ENCODE peak calls at places on chromosomes 6 and 20, in nine cellular contexts. N is SIG-M5; W is memory B cell; B is H9; Z is immature natural killer cell; E is T1000; D is AG20443; P is activated CD4-positive, alpha-beta memory T cell treated with anti-CD3 and anti-CD28 coated beads for 36 hours; R is dermis microvascular lymphatic vessel endothelial cell. H is an unnamed sample.

GRCh38 chr20:10433014-10433622 is 904 bp downstream of the MKKS start:
- DNase-seq in E (no peak), B (no peak), P (no peak), W (no peak), R (no peak), Z (no peak), D (no peak), N (no peak), H (no peak)

GRCh38 chr20:63056236-63057132 is 49.7 kb upstream of the BHLHE23 start:
- DNase-seq in D (peak), N (no peak), P (peak), W (no peak), B (peak), R (peak), E (peak), Z (peak), H (peak)

GRCh38 chr6:4891171-4891570 is 112.7 kb downstream of the RPP40 start:
- DNase-seq in R (no peak), W (no peak), B (no peak), D (no peak), E (no peak), N (no peak), P (no peak), Z (no peak), H (no peak)

GRCh38 chr6:89122625-89123024 is 4.8 kb upstream of the SRSF12 start:
- DNase-seq in W (no peak), E (no peak), P (no peak), Z (no peak), N (no peak), R (peak), B (no peak), D (peak), H (peak)

GRCh38 chr6:53593001-53593488 is 48.1 kb upstream of the GCLC start:
- DNase-seq in E (no peak), N (no peak), Z (no peak), B (no peak), W (no peak), P (no peak), D (peak), R (no peak), H (no peak)

GRCh38 chr6:7727951-7728854 is 2.3 kb downstream of the BMP6 start:
- DNase-seq in P (peak), Z (no peak), B (peak), D (peak), E (no peak), W (peak), N (no peak), R (peak), H (no peak)

GRCh38 chr6:159594750-159595117 is 98.3 kb downstream of the SOD2 start:
- DNase-seq in R (peak), E (no peak), P (no peak), N (no peak), D (peak), B (no peak), Z (no peak), W (no peak), H (no peak)

GRCh38 chr6:108937170-108937569 is 88.9 kb downstream of the ARMC2 start:
- DNase-seq in D (no peak), R (no peak), P (no peak), Z (no peak), E (no peak), B (no peak), N (no peak), W (no peak), H (no peak)

GRCh38 chr6:100461273-100461919 is 3.3 kb downstream of the SIM1 start:
- DNase-seq in E (no peak), Z (no peak), D (peak), P (no peak), R (peak), W (no peak), B (peak), N (no peak), H (no peak)

GRCh38 chr20:60420676-60421229 is 462.5 kb downstream of the CDH26 start:
- DNase-seq in Z (no peak), W (no peak), E (no peak), B (no peak), D (no peak), R (no peak), N (no peak), P (no peak), H (no peak)

GRCh38 chr20:63658749-63659187 is 656 bp downstream of the RTEL1 start:
- DNase-seq in P (peak), B (no peak), W (no peak), N (no peak), D (peak), E (no peak), Z (no peak), R (no peak), H (no peak)

GRCh38 chr20:58714923-58715708 is 22.5 kb downstream of the NPEPL1 start:
- DNase-seq in Z (no peak), P (peak), R (no peak), E (no peak), B (no peak), N (no peak), D (peak), W (peak), H (no peak)

GRCh38 chr20:44326391-44327159 is 10.3 kb upstream of the R3HDML start:
- DNase-seq in R (no peak), D (no peak), N (no peak), P (peak), Z (no peak), B (peak), E (no peak), W (no peak), H (no peak)

GRCh38 chr6:119727504-119728219 is 378.1 kb upstream of the MAN1A1 start:
- DNase-seq in Z (no peak), E (no peak), N (no peak), B (peak), R (no peak), W (no peak), P (no peak), D (no peak), H (no peak)

GRCh38 chr20:32316667-32317066 is 39.2 kb downstream of the KIF3B start:
- DNase-seq in P (no peak), W (no peak), B (no peak), R (no peak), E (no peak), D (no peak), Z (no peak), N (no peak), H (no peak)

GRCh38 chr20:53539516-53539915 is 54.1 kb downstream of the ZNF217 start:
- DNase-seq in Z (no peak), B (no peak), E (no peak), R (no peak), D (no peak), N (no peak), W (no peak), P (no peak), H (no peak)

GRCh38 chr6:170057034-170057734 is 233.7 kb downstream of the DLL1 start:
- DNase-seq in W (no peak), R (no peak), B (no peak), P (no peak), D (no peak), Z (no peak), N (no peak), E (no peak), H (no peak)

GRCh38 chr6:14258117-14258516 is 140.5 kb downstream of the CD83 start:
- DNase-seq in E (no peak), P (no peak), R (no peak), B (no peak), Z (no peak), D (no peak), N (no peak), W (no peak), H (no peak)

GRCh38 chr6:111482236-111482958 is 621 bp downstream of the REV3L start:
- DNase-seq in E (no peak), D (peak), W (peak), P (peak), Z (peak), R (peak), B (no peak), N (no peak), H (no peak)

GRCh38 chr6:25971187-25971811 is 8.7 kb downstream of the TRIM38 start:
- DNase-seq in R (peak), B (no peak), W (no peak), P (peak), N (no peak), D (peak), Z (no peak), E (no peak), H (no peak)

GRCh38 chr20:44222969-44223368 is 12.4 kb upstream of the OSER1 start:
- DNase-seq in Z (no peak), D (no peak), E (no peak), R (peak), P (no peak), W (no peak), B (peak), N (no peak), H (no peak)

GRCh38 chr6:100925756-100926155 is 44.6 kb upstream of the ASCC3 start:
- DNase-seq in N (no peak), Z (no peak), P (no peak), B (no peak), E (no peak), R (no peak), D (no peak), W (no peak), H (no peak)

GRCh38 chr20:719816-720215 is 44.2 kb upstream of the SCRT2 start:
- DNase-seq in P (no peak), E (no peak), Z (no peak), D (no peak), R (no peak), B (no peak), W (no peak), N (no peak), H (no peak)

GRCh38 chr6:142913511-142914047 is 31.4 kb downstream of the HIVEP2 start:
- DNase-seq in D (no peak), R (no peak), W (peak), P (peak), Z (peak), B (no peak), E (no peak), N (peak), H (peak)

GRCh38 chr6:125104425-125104824 is 49.1 kb upstream of the TPD52L1 start:
- DNase-seq in D (peak), P (no peak), E (no peak), N (no peak), B (no peak), R (no peak), W (no peak), Z (no peak), H (no peak)

GRCh38 chr20:17168026-17168612 is 58.7 kb upstream of the PCSK2 start:
- DNase-seq in P (no peak), N (no peak), Z (no peak), E (no peak), W (no peak), R (no peak), D (no peak), B (no peak), H (no peak)

GRCh38 chr6:165184192-165184979 is 125.0 kb downstream of the C6orf118 start:
- DNase-seq in P (no peak), D (peak), N (no peak), Z (no peak), E (no peak), B (no peak), W (no peak), R (no peak), H (no peak)

GRCh38 chr6:28673417-28673799 is 147.7 kb downstream of the GPX5 start:
- DNase-seq in R (no peak), B (no peak), E (no peak), W (no peak), Z (no peak), N (no peak), D (no peak), P (no peak), H (no peak)

GRCh38 chr6:130322673-130323268 is 43.0 kb upstream of the TMEM200A start:
- DNase-seq in Z (peak), R (peak), D (peak), B (no peak), N (no peak), W (no peak), P (peak), E (no peak), H (peak)

GRCh38 chr6:42136508-42137191 is 5.8 kb downstream of the C6orf132 start:
- DNase-seq in E (peak), R (peak), D (peak), N (no peak), W (peak), B (peak), Z (no peak), P (peak), H (no peak)

GRCh38 chr6:88380618-88381288 is 214.6 kb upstream of the CNR1 start:
- DNase-seq in D (no peak), R (peak), W (no peak), N (no peak), Z (no peak), P (no peak), E (no peak), B (no peak), H (no peak)

GRCh38 chr20:17439897-17440296 is 91.3 kb downstream of the BFSP1 start:
- DNase-seq in Z (no peak), B (no peak), N (no peak), E (no peak), W (no peak), P (no peak), D (no peak), R (no peak), H (no peak)

GRCh38 chr20:63809856-63810255 is 21.2 kb downstream of the ZBTB46 start:
- DNase-seq in W (no peak), N (no peak), P (no peak), D (no peak), Z (no peak), E (no peak), B (no peak), R (no peak), H (no peak)

GRCh38 chr6:14665827-14666724 is 548.5 kb downstream of the CD83 start:
- DNase-seq in E (peak), Z (no peak), P (peak), R (peak), N (peak), D (peak), B (no peak), W (no peak), H (no peak)

GRCh38 chr6:21325201-21325856 is 268.2 kb upstream of the SOX4 start:
- DNase-seq in D (no peak), P (no peak), B (no peak), W (no peak), E (no peak), N (no peak), Z (no peak), R (no peak), H (no peak)

GRCh38 chr6:2439632-2440031 is 194.2 kb upstream of the GMDS start:
- DNase-seq in N (no peak), B (no peak), Z (no peak), R (no peak), P (no peak), D (no peak), W (no peak), E (no peak), H (peak)

GRCh38 chr20:59790388-59790787 is 143.0 kb downstream of the SYCP2 start:
- DNase-seq in R (no peak), B (no peak), W (no peak), N (no peak), P (no peak), E (no peak), D (no peak), Z (no peak), H (no peak)

GRCh38 chr6:35719407-35719829 is 17.4 kb upstream of the ARMC12 start:
- DNase-seq in W (no peak), P (no peak), N (no peak), B (no peak), E (no peak), R (no peak), D (no peak), Z (no peak), H (no peak)

GRCh38 chr20:52410182-52410647 is 218.6 kb upstream of the ZFP64 start:
- DNase-seq in R (no peak), E (no peak), D (peak), N (no peak), P (peak), B (no peak), Z (peak), W (no peak), H (peak)

GRCh38 chr6:98839788-98840361 is 5.5 kb downstream of the POU3F2 start:
- DNase-seq in R (peak), N (no peak), P (no peak), D (peak), W (no peak), E (no peak), Z (no peak), B (no peak), H (no peak)

H was measured in Jurkat, Clone E6-1.